ENCODE peak calls at places on chromosomes 2 and 18, in ten cellular contexts. One of them, this sample, is unnamed.

GRCh38 chr2:150619607-150620330 is 132.3 kb upstream of the RND3 start:
- DNase-seq in MM.1S: no peak
- DNase-seq in lower lobe of right lung: no peak
- DNase-seq in adrenal gland: peak; percentile 63
- DNase-seq in coronary artery: no peak
- DNase-seq in left ventricle myocardium inferior: no peak
- DNase-seq in esophagus squamous epithelium: no peak
- DNase-seq in psoas muscle: peak; percentile 18
- DNase-seq in endothelial cell: no peak
- DNase-seq in mesothelial cell of epicardium: no peak
- DNase-seq in this sample: no peak

GRCh38 chr18:6616981-6617380 is 112.5 kb upstream of the ARHGAP28 start:
- DNase-seq in MM.1S: no peak
- DNase-seq in lower lobe of right lung: no peak
- DNase-seq in adrenal gland: no peak
- DNase-seq in coronary artery: no peak
- DNase-seq in left ventricle myocardium inferior: no peak
- DNase-seq in esophagus squamous epithelium: no peak
- DNase-seq in psoas muscle: no peak
- DNase-seq in endothelial cell: no peak
- DNase-seq in mesothelial cell of epicardium: no peak
- DNase-seq in this sample: no peak

GRCh38 chr2:100834221-100834620 is 14.3 kb downstream of the NPAS2 start:
- DNase-seq in MM.1S: no peak
- DNase-seq in lower lobe of right lung: no peak
- DNase-seq in adrenal gland: no peak
- DNase-seq in coronary artery: no peak
- DNase-seq in left ventricle myocardium inferior: no peak
- DNase-seq in esophagus squamous epithelium: no peak
- DNase-seq in psoas muscle: no peak
- DNase-seq in endothelial cell: no peak
- DNase-seq in mesothelial cell of epicardium: no peak
- DNase-seq in this sample: no peak

GRCh38 chr2:167941604-167942003 is 305.8 kb downstream of the STK39 start:
- DNase-seq in MM.1S: no peak
- DNase-seq in lower lobe of right lung: no peak
- DNase-seq in adrenal gland: no peak
- DNase-seq in coronary artery: no peak
- DNase-seq in left ventricle myocardium inferior: no peak
- DNase-seq in esophagus squamous epithelium: no peak
- DNase-seq in psoas muscle: no peak
- DNase-seq in endothelial cell: no peak
- DNase-seq in mesothelial cell of epicardium: no peak
- DNase-seq in this sample: no peak

GRCh38 chr2:64063924-64064331 is 44.7 kb upstream of the VPS54 start:
- DNase-seq in MM.1S: no peak
- DNase-seq in lower lobe of right lung: no peak
- DNase-seq in adrenal gland: no peak
- DNase-seq in coronary artery: no peak
- DNase-seq in left ventricle myocardium inferior: no peak
- DNase-seq in esophagus squamous epithelium: no peak
- DNase-seq in psoas muscle: no peak
- DNase-seq in endothelial cell: no peak
- DNase-seq in mesothelial cell of epicardium: no peak
- DNase-seq in this sample: no peak

GRCh38 chr2:237593596-237594310 is 3.2 kb upstream of the RAB17 start:
- DNase-seq in MM.1S: no peak
- DNase-seq in lower lobe of right lung: no peak
- DNase-seq in adrenal gland: no peak
- DNase-seq in coronary artery: no peak
- DNase-seq in left ventricle myocardium inferior: no peak
- DNase-seq in esophagus squamous epithelium: no peak
- DNase-seq in psoas muscle: no peak
- DNase-seq in endothelial cell: no peak
- DNase-seq in mesothelial cell of epicardium: no peak
- DNase-seq in this sample: no peak

GRCh38 chr2:163682695-163683094 is 53.1 kb downstream of the FIGN start:
- DNase-seq in MM.1S: no peak
- DNase-seq in lower lobe of right lung: no peak
- DNase-seq in adrenal gland: no peak
- DNase-seq in coronary artery: no peak
- DNase-seq in left ventricle myocardium inferior: no peak
- DNase-seq in esophagus squamous epithelium: no peak
- DNase-seq in psoas muscle: no peak
- DNase-seq in endothelial cell: no peak
- DNase-seq in mesothelial cell of epicardium: no peak
- DNase-seq in this sample: no peak

GRCh38 chr2:226836548-226836885 is 663 bp downstream of the RHBDD1 start:
- DNase-seq in MM.1S: no peak
- DNase-seq in lower lobe of right lung: no peak
- DNase-seq in adrenal gland: no peak
- DNase-seq in coronary artery: no peak
- DNase-seq in left ventricle myocardium inferior: no peak
- DNase-seq in esophagus squamous epithelium: no peak
- DNase-seq in psoas muscle: no peak
- DNase-seq in endothelial cell: no peak
- DNase-seq in mesothelial cell of epicardium: no peak
- DNase-seq in this sample: no peak

GRCh38 chr2:132916219-132916618 is 246.2 kb upstream of the LYPD1 start:
- DNase-seq in MM.1S: no peak
- DNase-seq in lower lobe of right lung: no peak
- DNase-seq in adrenal gland: no peak
- DNase-seq in coronary artery: no peak
- DNase-seq in left ventricle myocardium inferior: no peak
- DNase-seq in esophagus squamous epithelium: no peak
- DNase-seq in psoas muscle: no peak
- DNase-seq in endothelial cell: no peak
- DNase-seq in mesothelial cell of epicardium: no peak
- DNase-seq in this sample: no peak

GRCh38 chr18:75574197-75574596 is 146.7 kb upstream of the SMIM21 start:
- DNase-seq in MM.1S: no peak
- DNase-seq in lower lobe of right lung: no peak
- DNase-seq in adrenal gland: no peak
- DNase-seq in coronary artery: no peak
- DNase-seq in left ventricle myocardium inferior: no peak
- DNase-seq in esophagus squamous epithelium: no peak
- DNase-seq in psoas muscle: no peak
- DNase-seq in endothelial cell: no peak
- DNase-seq in mesothelial cell of epicardium: no peak
- DNase-seq in this sample: no peak

GRCh38 chr2:937530-937929 is 13.1 kb upstream of the SNTG2 start:
- DNase-seq in MM.1S: no peak
- DNase-seq in lower lobe of right lung: no peak
- DNase-seq in adrenal gland: no peak
- DNase-seq in coronary artery: no peak
- DNase-seq in left ventricle myocardium inferior: no peak
- DNase-seq in esophagus squamous epithelium: no peak
- DNase-seq in psoas muscle: no peak
- DNase-seq in endothelial cell: no peak
- DNase-seq in mesothelial cell of epicardium: no peak
- DNase-seq in this sample: no peak

GRCh38 chr2:181953773-181954537 is 31.7 kb upstream of the PPP1R1C start:
- DNase-seq in MM.1S: peak; percentile 79
- DNase-seq in lower lobe of right lung: peak; percentile 55
- DNase-seq in adrenal gland: peak; percentile 65
- DNase-seq in coronary artery: no peak
- DNase-seq in left ventricle myocardium inferior: peak; percentile 25
- DNase-seq in esophagus squamous epithelium: no peak
- DNase-seq in psoas muscle: peak; percentile 23
- DNase-seq in endothelial cell: peak; percentile 58
- DNase-seq in mesothelial cell of epicardium: peak; percentile 39
- DNase-seq in this sample: peak; percentile 76

GRCh38 chr2:50749226-50749625 is 282.7 kb downstream of the NRXN1 start:
- DNase-seq in MM.1S: no peak
- DNase-seq in lower lobe of right lung: no peak
- DNase-seq in adrenal gland: no peak
- DNase-seq in coronary artery: no peak
- DNase-seq in left ventricle myocardium inferior: no peak
- DNase-seq in esophagus squamous epithelium: no peak
- DNase-seq in psoas muscle: no peak
- DNase-seq in endothelial cell: no peak
- DNase-seq in mesothelial cell of epicardium: no peak
- DNase-seq in this sample: no peak

GRCh38 chr18:63562284-63562683 is 20.1 kb downstream of the SERPINB12 start:
- DNase-seq in MM.1S: peak; percentile 49
- DNase-seq in lower lobe of right lung: no peak
- DNase-seq in adrenal gland: no peak
- DNase-seq in coronary artery: no peak
- DNase-seq in left ventricle myocardium inferior: no peak
- DNase-seq in esophagus squamous epithelium: no peak
- DNase-seq in psoas muscle: no peak
- DNase-seq in endothelial cell: no peak
- DNase-seq in mesothelial cell of epicardium: no peak
- DNase-seq in this sample: no peak
- TF ChIP-seq CTCF in MM.1S: no peak
- TF ChIP-seq CTCF in lower lobe of right lung: no peak
- TF ChIP-seq CTCF in adrenal gland: no peak
- TF ChIP-seq CTCF in coronary artery: no peak
- TF ChIP-seq CTCF in left ventricle myocardium inferior: no peak
- TF ChIP-seq CTCF in esophagus squamous epithelium: no peak
- TF ChIP-seq CTCF in psoas muscle: no peak
- TF ChIP-seq CTCF in endothelial cell: no peak
- TF ChIP-seq CTCF in mesothelial cell of epicardium: no peak
- TF ChIP-seq CTCF in this sample: no peak

GRCh38 chr2:7670905-7671304 is 753.7 kb downstream of the RNF144A start:
- DNase-seq in MM.1S: no peak
- DNase-seq in lower lobe of right lung: no peak
- DNase-seq in adrenal gland: no peak
- DNase-seq in coronary artery: no peak
- DNase-seq in left ventricle myocardium inferior: no peak
- DNase-seq in esophagus squamous epithelium: no peak
- DNase-seq in psoas muscle: no peak
- DNase-seq in endothelial cell: no peak
- DNase-seq in mesothelial cell of epicardium: no peak
- DNase-seq in this sample: no peak

GRCh38 chr2:7671312-7671711 is 754.1 kb downstream of the RNF144A start:
- DNase-seq in MM.1S: no peak
- DNase-seq in lower lobe of right lung: no peak
- DNase-seq in adrenal gland: peak; percentile 73
- DNase-seq in coronary artery: no peak
- DNase-seq in left ventricle myocardium inferior: peak; percentile 66
- DNase-seq in esophagus squamous epithelium: no peak
- DNase-seq in psoas muscle: peak; percentile 71
- DNase-seq in endothelial cell: no peak
- DNase-seq in mesothelial cell of epicardium: no peak
- DNase-seq in this sample: no peak

GRCh38 chr2:7673101-7673500 is 755.9 kb downstream of the RNF144A start:
- DNase-seq in MM.1S: no peak
- DNase-seq in lower lobe of right lung: no peak
- DNase-seq in adrenal gland: no peak
- DNase-seq in coronary artery: no peak
- DNase-seq in left ventricle myocardium inferior: no peak
- DNase-seq in esophagus squamous epithelium: no peak
- DNase-seq in psoas muscle: no peak
- DNase-seq in endothelial cell: no peak
- DNase-seq in mesothelial cell of epicardium: no peak
- DNase-seq in this sample: no peak

GRCh38 chr2:7672685-7673071 is 755.5 kb downstream of the RNF144A start:
- DNase-seq in MM.1S: no peak
- DNase-seq in lower lobe of right lung: no peak
- DNase-seq in adrenal gland: no peak
- DNase-seq in coronary artery: no peak
- DNase-seq in left ventricle myocardium inferior: no peak
- DNase-seq in esophagus squamous epithelium: no peak
- DNase-seq in psoas muscle: no peak
- DNase-seq in endothelial cell: no peak
- DNase-seq in mesothelial cell of epicardium: no peak
- DNase-seq in this sample: no peak

GRCh38 chr2:7672027-7672684 is 754.9 kb downstream of the RNF144A start:
- DNase-seq in MM.1S: peak; percentile 22
- DNase-seq in lower lobe of right lung: peak; percentile 55
- DNase-seq in adrenal gland: peak; percentile 48
- DNase-seq in coronary artery: no peak
- DNase-seq in left ventricle myocardium inferior: peak; percentile 27
- DNase-seq in esophagus squamous epithelium: no peak
- DNase-seq in psoas muscle: peak; percentile 24
- DNase-seq in endothelial cell: peak; percentile 76
- DNase-seq in mesothelial cell of epicardium: no peak
- DNase-seq in this sample: peak; percentile 31
- TF ChIP-seq CTCF in MM.1S: peak; percentile 92
- TF ChIP-seq CTCF in lower lobe of right lung: peak; percentile 71
- TF ChIP-seq CTCF in adrenal gland: peak; percentile 17
- TF ChIP-seq CTCF in coronary artery: peak; percentile 14
- TF ChIP-seq CTCF in left ventricle myocardium inferior: peak; percentile 52
- TF ChIP-seq CTCF in esophagus squamous epithelium: peak; percentile 24
- TF ChIP-seq CTCF in psoas muscle: peak; percentile 41
- TF ChIP-seq CTCF in endothelial cell: peak; percentile 94
- TF ChIP-seq CTCF in mesothelial cell of epicardium: peak; percentile 71
- TF ChIP-seq CTCF in this sample: peak; percentile 58

GRCh38 chr2:76599732-76600368 is 889.1 kb upstream of the GCFC2 start:
- DNase-seq in MM.1S: peak; percentile 90
- DNase-seq in lower lobe of right lung: no peak
- DNase-seq in adrenal gland: peak; percentile 76
- DNase-seq in coronary artery: no peak
- DNase-seq in left ventricle myocardium inferior: no peak
- DNase-seq in esophagus squamous epithelium: no peak
- DNase-seq in psoas muscle: peak; percentile 14
- DNase-seq in endothelial cell: peak; percentile 62
- DNase-seq in mesothelial cell of epicardium: no peak
- DNase-seq in this sample: peak; percentile 53
- TF ChIP-seq CTCF in MM.1S: peak; percentile 93
- TF ChIP-seq CTCF in lower lobe of right lung: peak; percentile 60
- TF ChIP-seq CTCF in adrenal gland: peak; percentile 64
- TF ChIP-seq CTCF in coronary artery: peak; percentile 44
- TF ChIP-seq CTCF in left ventricle myocardium inferior: peak; percentile 83
- TF ChIP-seq CTCF in esophagus squamous epithelium: peak; percentile 25
- TF ChIP-seq CTCF in psoas muscle: peak; percentile 61
- TF ChIP-seq CTCF in endothelial cell: peak; percentile 73
- TF ChIP-seq CTCF in mesothelial cell of epicardium: peak; percentile 66
- TF ChIP-seq CTCF in this sample: peak; percentile 76

GRCh38 chr2:75310915-75311314 is 111.6 kb upstream of the TACR1 start:
- DNase-seq in MM.1S: peak; percentile 76
- DNase-seq in lower lobe of right lung: no peak
- DNase-seq in adrenal gland: no peak
- DNase-seq in coronary artery: no peak
- DNase-seq in left ventricle myocardium inferior: no peak
- DNase-seq in esophagus squamous epithelium: no peak
- DNase-seq in psoas muscle: no peak
- DNase-seq in endothelial cell: no peak
- DNase-seq in mesothelial cell of epicardium: no peak
- DNase-seq in this sample: no peak

GRCh38 chr2:75311521-75311920 is 112.2 kb upstream of the TACR1 start:
- DNase-seq in MM.1S: no peak
- DNase-seq in lower lobe of right lung: no peak
- DNase-seq in adrenal gland: no peak
- DNase-seq in coronary artery: no peak
- DNase-seq in left ventricle myocardium inferior: no peak
- DNase-seq in esophagus squamous epithelium: no peak
- DNase-seq in psoas muscle: no peak
- DNase-seq in endothelial cell: no peak
- DNase-seq in mesothelial cell of epicardium: no peak
- DNase-seq in this sample: no peak

GRCh38 chr2:75309596-75310290 is 110.4 kb upstream of the TACR1 start:
- DNase-seq in MM.1S: no peak
- DNase-seq in lower lobe of right lung: no peak
- DNase-seq in adrenal gland: no peak
- DNase-seq in coronary artery: no peak
- DNase-seq in left ventricle myocardium inferior: no peak
- DNase-seq in esophagus squamous epithelium: no peak
- DNase-seq in psoas muscle: no peak
- DNase-seq in endothelial cell: no peak
- DNase-seq in mesothelial cell of epicardium: no peak
- DNase-seq in this sample: no peak

GRCh38 chr2:75315436-75315835 is 116.1 kb upstream of the TACR1 start:
- DNase-seq in MM.1S: no peak
- DNase-seq in lower lobe of right lung: no peak
- DNase-seq in adrenal gland: no peak
- DNase-seq in coronary artery: no peak
- DNase-seq in left ventricle myocardium inferior: no peak
- DNase-seq in esophagus squamous epithelium: no peak
- DNase-seq in psoas muscle: no peak
- DNase-seq in endothelial cell: no peak
- DNase-seq in mesothelial cell of epicardium: no peak
- DNase-seq in this sample: no peak

GRCh38 chr2:75311993-75312392 is 112.7 kb upstream of the TACR1 start:
- DNase-seq in MM.1S: peak; percentile 93
- DNase-seq in lower lobe of right lung: no peak
- DNase-seq in adrenal gland: no peak
- DNase-seq in coronary artery: no peak
- DNase-seq in left ventricle myocardium inferior: no peak
- DNase-seq in esophagus squamous epithelium: peak; percentile 1
- DNase-seq in psoas muscle: no peak
- DNase-seq in endothelial cell: peak; percentile 34
- DNase-seq in mesothelial cell of epicardium: no peak
- DNase-seq in this sample: peak; percentile 79
- TF ChIP-seq CTCF in MM.1S: peak; percentile 83
- TF ChIP-seq CTCF in lower lobe of right lung: no peak
- TF ChIP-seq CTCF in adrenal gland: no peak
- TF ChIP-seq CTCF in coronary artery: no peak
- TF ChIP-seq CTCF in left ventricle myocardium inferior: no peak
- TF ChIP-seq CTCF in esophagus squamous epithelium: no peak
- TF ChIP-seq CTCF in psoas muscle: no peak
- TF ChIP-seq CTCF in endothelial cell: peak; percentile 36
- TF ChIP-seq CTCF in mesothelial cell of epicardium: no peak
- TF ChIP-seq CTCF in this sample: peak; percentile 70

This sample was measured in GM10248.